ENCODE peak calls at places on chromosome 19, in eight cellular contexts. Q, Z, O, A, R, B, I and V are unnamed samples.

GRCh38 chr19:48713041-48713863 is 6.3 kb downstream of the MAMSTR start:
- DNase-seq in Z (peak; percentile 24), I (peak; percentile 53), Q (no peak), O (no peak), R (peak; percentile 45), B (no peak), A (peak; percentile 59), V (no peak)

GRCh38 chr19:50465986-50466771 is 10.1 kb upstream of the EMC10 start:
- DNase-seq in Q (no peak), R (peak; percentile 78), I (peak; percentile 87), O (no peak), Z (no peak), A (peak; percentile 82), B (no peak), V (no peak)

GRCh38 chr19:39550197-39550596 is 10.2 kb upstream of the EID2 start:
- DNase-seq in A (no peak), Z (no peak), I (no peak), O (no peak), R (no peak), Q (no peak), B (no peak), V (no peak)

GRCh38 chr19:18939922-18940775 is 868 bp downstream of the HOMER3 start:
- DNase-seq in Z (no peak), R (no peak), I (peak; percentile 89), A (peak; percentile 80), B (no peak), Q (no peak), O (peak; percentile 46), V (no peak)

GRCh38 chr19:28882818-28883217 is 330.1 kb downstream of the UQCRFS1 start:
- DNase-seq in B (no peak), O (no peak), A (no peak), Q (no peak), I (no peak), Z (no peak), R (no peak), V (no peak)

GRCh38 chr19:47020992-47021496 is 1.4 kb downstream of the NPAS1 start:
- DNase-seq in R (no peak), A (peak; percentile 34), B (no peak), O (no peak), Z (no peak), I (no peak), Q (no peak), V (no peak)

GRCh38 chr19:45010306-45010705 is 9.0 kb downstream of the RELB start:
- DNase-seq in O (no peak), R (no peak), Q (no peak), A (no peak), Z (no peak), B (no peak), I (no peak), V (no peak)

GRCh38 chr19:42098781-42099180 is 22.8 kb downstream of the ZNF574 start:
- DNase-seq in Q (no peak), A (no peak), I (no peak), R (no peak), Z (no peak), O (no peak), B (no peak), V (no peak)

GRCh38 chr19:40420766-40421467 is 4.9 kb downstream of the SERTAD1 start:
- DNase-seq in B (peak; percentile 67), Z (peak; percentile 67), A (peak; percentile 91), R (peak; percentile 80), Q (peak; percentile 79), O (peak; percentile 90), I (peak; percentile 98), V (peak; percentile 61)

GRCh38 chr19:46753420-46754155 is 7.3 kb upstream of the STRN4 start:
- DNase-seq in B (peak; percentile 53), Z (no peak), A (peak; percentile 77), I (no peak), O (no peak), R (peak; percentile 67), Q (peak; percentile 64), V (peak; percentile 47)

GRCh38 chr19:29273000-29273691 is 60.2 kb upstream of the UQCRFS1 start:
- DNase-seq in Z (no peak), B (no peak), O (no peak), Q (no peak), I (no peak), A (no peak), R (no peak), V (no peak)

GRCh38 chr19:3503036-3503572 is 2.6 kb upstream of the DOHH start:
- DNase-seq in B (no peak), I (no peak), A (no peak), Q (no peak), R (no peak), Z (no peak), O (no peak), V (no peak)

GRCh38 chr19:19179548-19180441 is 9.7 kb upstream of the MEF2B start:
- DNase-seq in Z (no peak), B (no peak), A (no peak), R (no peak), Q (no peak), O (no peak), I (no peak), V (no peak)

GRCh38 chr19:38003427-38004099 is 96.6 kb downstream of the SIPA1L3 start:
- DNase-seq in O (no peak), B (no peak), I (peak; percentile 80), Q (no peak), R (peak; percentile 61), A (peak; percentile 65), Z (peak; percentile 90), V (peak; percentile 2)

GRCh38 chr19:940591-941291 is 14.9 kb downstream of the ARID3A start:
- DNase-seq in O (no peak), Z (no peak), R (peak; percentile 66), I (peak; percentile 83), Q (peak; percentile 45), B (peak; percentile 62), A (no peak), V (peak; percentile 51)

GRCh38 chr19:12833747-12834417 is 497 bp downstream of the RTBDN start:
- DNase-seq in A (peak; percentile 71), I (no peak), B (peak; percentile 46), Q (no peak), Z (no peak), O (no peak), R (peak; percentile 67), V (no peak)

GRCh38 chr19:33302974-33303790 is 848 bp upstream of the CEBPA start:
- DNase-seq in I (peak; percentile 82), A (peak; percentile 61), R (no peak), Z (peak; percentile 15), B (no peak), Q (no peak), O (no peak), V (no peak)

GRCh38 chr19:4573682-4574081 is 14.2 kb upstream of the SEMA6B start:
- DNase-seq in A (no peak), I (no peak), O (no peak), Q (no peak), R (no peak), B (no peak), Z (no peak), V (no peak)